ENCODE peak calls at places on chromosomes 4 and X, in seven cellular contexts. K is C1 segment of cervical spinal cord; S is heart left ventricle; L is AG04449; F is activated T-cell treated with anti-CD3 and anti-CD28 coated beads, Interleukin-2, amount 50 U/mL, for 4 hours; M is GM20000; H is kidney. J is an unnamed sample.
A peak's percentile ranks its signal among the peaks of the same experiment; 100 is the strongest.

GRCh38 chr4:158811704-158812103 is 42.9 kb downstream of the FNIP2 start:
- DNase-seq in K (no peak), S (peak; percentile 39), L (no peak), F (no peak), M (no peak), H (no peak), J (no peak)

GRCh38 chr4:10831727-10832408 is 147.3 kb upstream of the CLNK start:
- DNase-seq in K (no peak), S (no peak), L (no peak), F (no peak), M (no peak), H (no peak), J (no peak)

GRCh38 chrX:39936886-39937770 is 160.6 kb downstream of the BCOR start:
- DNase-seq in K (no peak), S (no peak), L (no peak), F (no peak), M (peak; percentile 17), H (peak; percentile 44), J (peak; percentile 26)

GRCh38 chrX:21479695-21480280 is 105.6 kb downstream of the CNKSR2 start:
- DNase-seq in K (no peak), S (no peak), L (peak; percentile 5), F (no peak), M (peak; percentile 2), H (no peak), J (peak; percentile 22)

GRCh38 chr4:929970-930625 is 2.0 kb downstream of the GAK start:
- DNase-seq in K (no peak), S (no peak), L (no peak), F (no peak), M (no peak), H (no peak), J (peak; percentile 49)

GRCh38 chrX:12137982-12138365 is 299 bp upstream of the FRMPD4 start:
- DNase-seq in K (no peak), S (no peak), L (no peak), F (no peak), M (no peak), H (no peak), J (no peak)

GRCh38 chr4:155234206-155234605 is 25.8 kb downstream of the NPY2R start:
- DNase-seq in K (no peak), S (no peak), L (no peak), F (no peak), M (no peak), H (no peak), J (no peak)

GRCh38 chrX:24148535-24149345 is 789 bp upstream of the ZFX start:
- DNase-seq in K (peak; percentile 74), S (peak; percentile 16), L (no peak), F (peak; percentile 26), M (no peak), H (no peak), J (peak; percentile 24)

GRCh38 chr4:113162089-113162488 is 112.6 kb downstream of the ANK2 start:
- DNase-seq in K (no peak), S (no peak), L (no peak), F (no peak), M (no peak), H (no peak), J (no peak)

GRCh38 chrX:33142331-33142730 is 69.0 kb downstream of the DMD start:
- DNase-seq in K (no peak), S (no peak), L (no peak), F (no peak), M (no peak), H (no peak), J (no peak)

GRCh38 chr4:101187837-101188236 is 159.5 kb downstream of the PPP3CA start:
- DNase-seq in K (no peak), S (no peak), L (no peak), F (no peak), M (no peak), H (no peak), J (no peak)

GRCh38 chrX:45022144-45022543 is 149.2 kb downstream of the KDM6A start:
- DNase-seq in K (no peak), S (no peak), L (no peak), F (no peak), M (no peak), H (no peak), J (no peak)

GRCh38 chr4:187795737-187796136 is 199.8 kb upstream of the ZFP42 start:
- DNase-seq in K (no peak), S (no peak), L (no peak), F (no peak), M (no peak), H (no peak), J (no peak)

GRCh38 chr4:109947918-109948317 is 35.2 kb downstream of the EGF start:
- DNase-seq in K (no peak), S (no peak), L (no peak), F (no peak), M (no peak), H (no peak), J (no peak)

GRCh38 chr4:128974203-128974602 is 119.1 kb downstream of the SCLT1 start:
- DNase-seq in K (no peak), S (no peak), L (no peak), F (no peak), M (no peak), H (no peak), J (no peak)

GRCh38 chr4:185931375-185931774 is 119.4 kb upstream of the SORBS2 start:
- DNase-seq in K (no peak), S (no peak), L (no peak), F (no peak), M (no peak), H (no peak), J (no peak)

GRCh38 chrX:534804-535203 is 95.8 kb upstream of the SHOX start:
- DNase-seq in K (no peak), S (no peak), L (no peak), F (no peak), M (no peak), H (no peak), J (no peak)

GRCh38 chr4:174215936-174216699 is 67.3 kb downstream of the FBXO8 start:
- DNase-seq in K (no peak), S (no peak), L (no peak), F (no peak), M (no peak), H (no peak), J (no peak)

GRCh38 chr4:138832563-138832962 is 183.0 kb upstream of the NOCT start:
- DNase-seq in K (no peak), S (no peak), L (no peak), F (no peak), M (no peak), H (no peak), J (no peak)